ENCODE peak calls at places on chromosomes 5 and 9, in five cellular contexts. H is cardiac fibroblast, Q is stomach, X is activated B cell treated with CpG ODN at 0.5 μM for 24 hours, W is HFFc6. D is an unnamed sample.

GRCh38 chr9:91900057-91900816 is 49.8 kb downstream of the ROR2 start:
- DNase-seq in H (peak; percentile 44), Q (no peak), X (no peak), W (no peak), D (no peak)

GRCh38 chr5:116573617-116574431 is 799 bp downstream of the SEMA6A start:
- DNase-seq in H (peak; percentile 18), Q (no peak), X (no peak), W (no peak), D (peak; percentile 33)

GRCh38 chr9:87816041-87816440 is 66.6 kb upstream of the SPATA31E1 start:
- DNase-seq in H (peak; percentile 72), Q (no peak), X (no peak), W (no peak), D (no peak)

GRCh38 chr5:62376064-62376463 is 27.6 kb downstream of the DIMT1 start:
- DNase-seq in H (no peak), Q (no peak), X (no peak), W (peak; percentile 5), D (no peak)

GRCh38 chr5:179860301-179860700 is 1.7 kb upstream of the MRNIP start:
- DNase-seq in H (no peak), Q (no peak), X (no peak), W (no peak), D (no peak)

GRCh38 chr5:95533106-95533505 is 21.7 kb downstream of the SKIC3 start:
- DNase-seq in H (no peak), Q (no peak), X (no peak), W (no peak), D (no peak)

GRCh38 chr5:84437673-84438315 is 53.1 kb upstream of the EDIL3 start:
- DNase-seq in H (peak; percentile 66), Q (no peak), X (no peak), W (no peak), D (no peak)

GRCh38 chr9:135718616-135719015 is 16.6 kb downstream of the KCNT1 start:
- DNase-seq in H (peak; percentile 24), Q (no peak), X (no peak), W (no peak), D (no peak)

GRCh38 chr9:83972286-83972685 is 7.7 kb downstream of the HNRNPK start:
- DNase-seq in H (no peak), Q (no peak), X (no peak), W (no peak), D (no peak)
- TF ChIP-seq CTCF in H (no peak), Q (no peak), X (no peak), W (no peak), D (no peak)

GRCh38 chr9:34501889-34502425 is 20.8 kb downstream of the ENHO start:
- DNase-seq in H (peak; percentile 97), Q (peak; percentile 61), X (no peak), W (peak; percentile 49), D (no peak)
- TF ChIP-seq CTCF in H (peak; percentile 27), Q (no peak), X (no peak), W (peak; percentile 34), D (peak; percentile 29)

GRCh38 chr5:32639943-32640342 is 54.6 kb downstream of the SUB1 start:
- DNase-seq in H (no peak), Q (no peak), X (no peak), W (no peak), D (no peak)
- TF ChIP-seq CTCF in H (no peak), Q (no peak), X (no peak), W (no peak), D (no peak)

GRCh38 chr5:172659909-172660628 is 19.0 kb downstream of the NEURL1B start:
- DNase-seq in H (peak; percentile 80), Q (peak; percentile 76), X (no peak), W (peak; percentile 86), D (peak; percentile 21)
- TF ChIP-seq CTCF in H (no peak), Q (no peak), X (no peak), W (peak; percentile 22), D (peak; percentile 17)

DNA sequence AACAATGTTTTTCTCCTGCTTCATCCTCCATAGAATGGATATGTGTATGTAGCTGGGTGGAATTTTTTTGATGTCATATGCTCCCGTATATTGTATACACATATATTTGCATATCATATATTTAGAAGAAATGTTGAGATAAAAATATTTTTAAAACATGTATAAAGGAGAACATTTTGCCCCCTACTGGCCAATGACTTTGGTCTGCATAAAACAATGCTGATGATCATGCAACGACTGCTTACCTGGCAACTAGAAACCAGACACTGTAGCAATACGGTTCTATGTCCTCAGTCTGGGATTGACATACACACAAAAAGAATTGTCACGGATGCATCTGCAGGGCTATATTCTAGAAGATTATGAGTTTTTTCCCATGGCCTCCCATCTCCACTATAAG is 503.6 kb downstream of the ELAVL2 start:
- DNase-seq in H (no peak), Q (no peak), X (no peak), W (no peak), D (no peak)
- TF ChIP-seq CTCF in H (no peak), Q (no peak), X (no peak), W (peak; percentile 71), D (peak; percentile 57)

GRCh38 chr5:123428521-123429220 is 5.5 kb upstream of the CEP120 start:
- DNase-seq in H (no peak), Q (peak; percentile 52), X (no peak), W (no peak), D (no peak)
- TF ChIP-seq CTCF in H (no peak), Q (no peak), X (no peak), W (no peak), D (no peak)